ENCODE peak calls at places on chromosomes 16 and 17, in six cellular contexts. One of them, this sample, is unnamed.
A peak's percentile ranks its signal among the peaks of the same experiment; 100 is the strongest.

GRCh38 chr17:82012482-82013295 is 10.0 kb downstream of the CENPX start:
- DNase-seq in WERI-Rb-1: no peak
- DNase-seq in non-pigmented ciliary epithelial cell: no peak
- DNase-seq in mucosa of descending colon: no peak
- DNase-seq in naive thymus-derived CD8-positive, alpha-beta T cell: no peak
- DNase-seq in CD4-positive, alpha-beta T cell: no peak
- DNase-seq in this sample: no peak

GRCh38 chr16:6616746-6617145 is 715.9 kb upstream of the RBFOX1 start:
- DNase-seq in WERI-Rb-1: no peak
- DNase-seq in naive thymus-derived CD8-positive, alpha-beta T cell: no peak
- DNase-seq in non-pigmented ciliary epithelial cell: no peak
- DNase-seq in mucosa of descending colon: no peak
- DNase-seq in CD4-positive, alpha-beta T cell: no peak
- DNase-seq in this sample: no peak

GRCh38 chr17:74981979-74982662 is 5.3 kb upstream of the CDR2L start:
- DNase-seq in CD4-positive, alpha-beta T cell: peak; percentile 75
- DNase-seq in mucosa of descending colon: peak; percentile 79
- DNase-seq in naive thymus-derived CD8-positive, alpha-beta T cell: peak; percentile 78
- DNase-seq in non-pigmented ciliary epithelial cell: no peak
- DNase-seq in WERI-Rb-1: peak; percentile 97
- DNase-seq in this sample: no peak

GRCh38 chr17:68297168-68297567 is 5.9 kb downstream of the ARSG start:
- DNase-seq in CD4-positive, alpha-beta T cell: no peak
- DNase-seq in mucosa of descending colon: no peak
- DNase-seq in naive thymus-derived CD8-positive, alpha-beta T cell: no peak
- DNase-seq in WERI-Rb-1: no peak
- DNase-seq in non-pigmented ciliary epithelial cell: no peak
- DNase-seq in this sample: no peak

GRCh38 chr17:48543854-48544355 is 1.0 kb downstream of the HOXB2 start:
- DNase-seq in WERI-Rb-1: no peak
- DNase-seq in mucosa of descending colon: no peak
- DNase-seq in naive thymus-derived CD8-positive, alpha-beta T cell: no peak
- DNase-seq in CD4-positive, alpha-beta T cell: no peak
- DNase-seq in non-pigmented ciliary epithelial cell: no peak
- DNase-seq in this sample: no peak

GRCh38 chr17:17808706-17809432 is 27.9 kb downstream of the SREBF1 start:
- DNase-seq in CD4-positive, alpha-beta T cell: no peak
- DNase-seq in WERI-Rb-1: no peak
- DNase-seq in non-pigmented ciliary epithelial cell: no peak
- DNase-seq in naive thymus-derived CD8-positive, alpha-beta T cell: no peak
- DNase-seq in mucosa of descending colon: no peak
- DNase-seq in this sample: no peak

GRCh38 chr17:51850206-51850605 is 308.3 kb downstream of the CA10 start:
- DNase-seq in WERI-Rb-1: peak; percentile 35
- DNase-seq in mucosa of descending colon: no peak
- DNase-seq in CD4-positive, alpha-beta T cell: no peak
- DNase-seq in non-pigmented ciliary epithelial cell: no peak
- DNase-seq in naive thymus-derived CD8-positive, alpha-beta T cell: no peak
- DNase-seq in this sample: no peak

GRCh38 chr17:18184143-18185007 is 747 bp downstream of the ALKBH5 start:
- DNase-seq in mucosa of descending colon: peak; percentile 65
- DNase-seq in non-pigmented ciliary epithelial cell: no peak
- DNase-seq in naive thymus-derived CD8-positive, alpha-beta T cell: peak; percentile 83
- DNase-seq in CD4-positive, alpha-beta T cell: peak; percentile 56
- DNase-seq in WERI-Rb-1: peak; percentile 26
- DNase-seq in this sample: no peak

GRCh38 chr17:40445769-40446468 is 2.7 kb downstream of the IGFBP4 start:
- DNase-seq in CD4-positive, alpha-beta T cell: no peak
- DNase-seq in non-pigmented ciliary epithelial cell: no peak
- DNase-seq in mucosa of descending colon: no peak
- DNase-seq in WERI-Rb-1: no peak
- DNase-seq in naive thymus-derived CD8-positive, alpha-beta T cell: no peak
- DNase-seq in this sample: no peak

GRCh38 chr16:19102187-19102872 is 11.4 kb upstream of the ITPRIPL2 start:
- DNase-seq in mucosa of descending colon: no peak
- DNase-seq in naive thymus-derived CD8-positive, alpha-beta T cell: no peak
- DNase-seq in non-pigmented ciliary epithelial cell: no peak
- DNase-seq in CD4-positive, alpha-beta T cell: no peak
- DNase-seq in WERI-Rb-1: no peak
- DNase-seq in this sample: no peak

GRCh38 chr17:81196505-81197408 is 26.0 kb downstream of the CEP131 start:
- DNase-seq in mucosa of descending colon: no peak
- DNase-seq in naive thymus-derived CD8-positive, alpha-beta T cell: no peak
- DNase-seq in CD4-positive, alpha-beta T cell: no peak
- DNase-seq in non-pigmented ciliary epithelial cell: no peak
- DNase-seq in WERI-Rb-1: no peak
- DNase-seq in this sample: no peak

GRCh38 chr16:87273471-87274030 is 43.6 kb downstream of the C16orf95 start:
- DNase-seq in mucosa of descending colon: no peak
- DNase-seq in naive thymus-derived CD8-positive, alpha-beta T cell: no peak
- DNase-seq in WERI-Rb-1: no peak
- DNase-seq in non-pigmented ciliary epithelial cell: no peak
- DNase-seq in CD4-positive, alpha-beta T cell: no peak
- DNase-seq in this sample: no peak

GRCh38 chr17:31631759-31632158 is 227.3 kb downstream of the COPRS start:
- DNase-seq in WERI-Rb-1: no peak
- DNase-seq in non-pigmented ciliary epithelial cell: no peak
- DNase-seq in naive thymus-derived CD8-positive, alpha-beta T cell: no peak
- DNase-seq in mucosa of descending colon: no peak
- DNase-seq in CD4-positive, alpha-beta T cell: no peak
- DNase-seq in this sample: no peak

GRCh38 chr17:83132251-83133081 is 53.1 kb downstream of the METRNL start:
- DNase-seq in WERI-Rb-1: no peak
- DNase-seq in naive thymus-derived CD8-positive, alpha-beta T cell: no peak
- DNase-seq in mucosa of descending colon: no peak
- DNase-seq in CD4-positive, alpha-beta T cell: no peak
- DNase-seq in non-pigmented ciliary epithelial cell: no peak
- DNase-seq in this sample: no peak

GRCh38 chr17:50266384-50267073 is 7.7 kb upstream of the TMEM92 start:
- DNase-seq in WERI-Rb-1: peak; percentile 6
- DNase-seq in CD4-positive, alpha-beta T cell: no peak
- DNase-seq in mucosa of descending colon: no peak
- DNase-seq in naive thymus-derived CD8-positive, alpha-beta T cell: no peak
- DNase-seq in non-pigmented ciliary epithelial cell: peak; percentile 51
- DNase-seq in this sample: no peak

GRCh38 chr16:27444470-27444869 is 42.5 kb downstream of the IL21R start:
- DNase-seq in CD4-positive, alpha-beta T cell: no peak
- DNase-seq in naive thymus-derived CD8-positive, alpha-beta T cell: no peak
- DNase-seq in WERI-Rb-1: no peak
- DNase-seq in non-pigmented ciliary epithelial cell: no peak
- DNase-seq in mucosa of descending colon: no peak
- DNase-seq in this sample: no peak

This sample was measured in epithelial cell of proximal tubule.